ENCODE peak calls at places on chromosome 18, in six cellular contexts. One of them, this sample, is unnamed.

GRCh38 chr18:78595924-78596573 is 383.6 kb upstream of the SALL3 start:
- DNase-seq in hepatocyte: no peak
- DNase-seq in A549: no peak
- DNase-seq in PC-9: no peak
- DNase-seq in choroid plexus epithelial cell: no peak
- DNase-seq in epithelial cell of esophagus: no peak
- DNase-seq in this sample: no peak

GRCh38 chr18:69528439-69528838 is 127.8 kb downstream of the DOK6 start:
- DNase-seq in A549: no peak
- DNase-seq in hepatocyte: no peak
- DNase-seq in PC-9: no peak
- DNase-seq in epithelial cell of esophagus: peak
- DNase-seq in choroid plexus epithelial cell: peak
- DNase-seq in this sample: no peak

GRCh38 chr18:67342159-67342558 is 174.4 kb downstream of the DSEL start:
- DNase-seq in PC-9: no peak
- DNase-seq in choroid plexus epithelial cell: no peak
- DNase-seq in hepatocyte: no peak
- DNase-seq in epithelial cell of esophagus: no peak
- DNase-seq in A549: no peak
- DNase-seq in this sample: no peak

GRCh38 chr18:13246121-13246520 is 27.6 kb downstream of the LDLRAD4 start:
- DNase-seq in hepatocyte: no peak
- DNase-seq in epithelial cell of esophagus: no peak
- DNase-seq in choroid plexus epithelial cell: no peak
- DNase-seq in A549: no peak
- DNase-seq in PC-9: no peak
- DNase-seq in this sample: no peak

GRCh38 chr18:23487738-23488625 is 15.3 kb upstream of the RMC1 start:
- DNase-seq in hepatocyte: peak
- DNase-seq in epithelial cell of esophagus: peak
- DNase-seq in A549: no peak
- DNase-seq in choroid plexus epithelial cell: peak
- DNase-seq in PC-9: no peak
- DNase-seq in this sample: peak

GRCh38 chr18:74190086-74190485 is 41.8 kb downstream of the TIMM21 start:
- DNase-seq in A549: no peak
- DNase-seq in epithelial cell of esophagus: no peak
- DNase-seq in hepatocyte: no peak
- DNase-seq in PC-9: peak
- DNase-seq in choroid plexus epithelial cell: peak
- DNase-seq in this sample: no peak

GRCh38 chr18:13262839-13263691 is 44.5 kb downstream of the LDLRAD4 start:
- DNase-seq in choroid plexus epithelial cell: no peak
- DNase-seq in A549: no peak
- DNase-seq in PC-9: no peak
- DNase-seq in hepatocyte: no peak
- DNase-seq in epithelial cell of esophagus: no peak
- DNase-seq in this sample: no peak

GRCh38 chr18:6885992-6886823 is 156.7 kb downstream of the ARHGAP28 start:
- DNase-seq in choroid plexus epithelial cell: peak
- DNase-seq in epithelial cell of esophagus: peak
- DNase-seq in PC-9: no peak
- DNase-seq in hepatocyte: peak
- DNase-seq in A549: peak
- DNase-seq in this sample: no peak

GRCh38 chr18:73564073-73564472 is 583.6 kb downstream of the FBXO15 start:
- DNase-seq in PC-9: peak
- DNase-seq in choroid plexus epithelial cell: peak
- DNase-seq in epithelial cell of esophagus: peak
- DNase-seq in hepatocyte: peak
- DNase-seq in A549: peak
- DNase-seq in this sample: no peak

GRCh38 chr18:2411381-2411977 is 159.8 kb downstream of the METTL4 start:
- DNase-seq in choroid plexus epithelial cell: peak
- DNase-seq in epithelial cell of esophagus: peak
- DNase-seq in A549: peak
- DNase-seq in PC-9: peak
- DNase-seq in hepatocyte: no peak
- DNase-seq in this sample: no peak

GRCh38 chr18:61272793-61273192 is 60.4 kb upstream of the CDH20 start:
- DNase-seq in choroid plexus epithelial cell: no peak
- DNase-seq in PC-9: no peak
- DNase-seq in epithelial cell of esophagus: no peak
- DNase-seq in hepatocyte: no peak
- DNase-seq in A549: no peak
- DNase-seq in this sample: no peak

GRCh38 chr18:7608174-7608550 is 41.0 kb downstream of the PTPRM start:
- DNase-seq in hepatocyte: no peak
- DNase-seq in choroid plexus epithelial cell: peak
- DNase-seq in epithelial cell of esophagus: no peak
- DNase-seq in A549: no peak
- DNase-seq in PC-9: no peak
- DNase-seq in this sample: no peak

GRCh38 chr18:48208432-48208948 is 200.7 kb downstream of the ZBTB7C start:
- DNase-seq in A549: no peak
- DNase-seq in choroid plexus epithelial cell: no peak
- DNase-seq in hepatocyte: no peak
- DNase-seq in epithelial cell of esophagus: no peak
- DNase-seq in PC-9: no peak
- DNase-seq in this sample: no peak

GRCh38 chr18:48918156-48918555 is 32.6 kb downstream of the SMAD7 start:
- DNase-seq in PC-9: no peak
- DNase-seq in A549: no peak
- DNase-seq in choroid plexus epithelial cell: no peak
- DNase-seq in hepatocyte: no peak
- DNase-seq in epithelial cell of esophagus: no peak
- DNase-seq in this sample: peak

GRCh38 chr18:36572135-36572856 is 256.5 kb downstream of the TPGS2 start:
- DNase-seq in PC-9: no peak
- DNase-seq in epithelial cell of esophagus: peak
- DNase-seq in hepatocyte: peak
- DNase-seq in A549: peak
- DNase-seq in choroid plexus epithelial cell: peak
- DNase-seq in this sample: no peak

GRCh38 chr18:31701752-31702151 is 17.4 kb upstream of the B4GALT6 start:
- DNase-seq in choroid plexus epithelial cell: no peak
- DNase-seq in hepatocyte: no peak
- DNase-seq in PC-9: no peak
- DNase-seq in epithelial cell of esophagus: no peak
- DNase-seq in A549: no peak
- DNase-seq in this sample: no peak

GRCh38 chr18:9755603-9756002 is 47.5 kb downstream of the RAB31 start:
- DNase-seq in choroid plexus epithelial cell: no peak
- DNase-seq in epithelial cell of esophagus: no peak
- DNase-seq in PC-9: peak
- DNase-seq in A549: no peak
- DNase-seq in hepatocyte: no peak
- DNase-seq in this sample: peak

GRCh38 chr18:47983946-47984345 is 53.5 kb upstream of the SMAD2 start:
- DNase-seq in hepatocyte: no peak
- DNase-seq in A549: no peak
- DNase-seq in PC-9: no peak
- DNase-seq in epithelial cell of esophagus: no peak
- DNase-seq in choroid plexus epithelial cell: no peak
- DNase-seq in this sample: no peak

GRCh38 chr18:73793386-73793785 is 354.2 kb downstream of the FBXO15 start:
- DNase-seq in choroid plexus epithelial cell: peak
- DNase-seq in A549: no peak
- DNase-seq in hepatocyte: peak
- DNase-seq in epithelial cell of esophagus: peak
- DNase-seq in PC-9: peak
- DNase-seq in this sample: no peak

GRCh38 chr18:57970356-57971095 is 73.5 kb upstream of the NEDD4L start:
- DNase-seq in epithelial cell of esophagus: no peak
- DNase-seq in A549: peak
- DNase-seq in hepatocyte: no peak
- DNase-seq in PC-9: no peak
- DNase-seq in choroid plexus epithelial cell: no peak
- DNase-seq in this sample: no peak

GRCh38 chr18:6004683-6005082 is 109.4 kb upstream of the TMEM200C start:
- DNase-seq in A549: no peak
- DNase-seq in epithelial cell of esophagus: no peak
- DNase-seq in hepatocyte: no peak
- DNase-seq in PC-9: no peak
- DNase-seq in choroid plexus epithelial cell: no peak
- DNase-seq in this sample: no peak

GRCh38 chr18:32906506-32907214 is 133.8 kb upstream of the KLHL14 start:
- DNase-seq in hepatocyte: no peak
- DNase-seq in epithelial cell of esophagus: peak
- DNase-seq in choroid plexus epithelial cell: no peak
- DNase-seq in A549: no peak
- DNase-seq in PC-9: no peak
- DNase-seq in this sample: no peak

GRCh38 chr18:697771-698170 is 14.7 kb downstream of the ENOSF1 start:
- DNase-seq in hepatocyte: no peak
- DNase-seq in epithelial cell of esophagus: no peak
- DNase-seq in PC-9: no peak
- DNase-seq in choroid plexus epithelial cell: no peak
- DNase-seq in A549: no peak
- DNase-seq in this sample: no peak

GRCh38 chr18:13823707-13824395 is at the start of gene MC5R:
- DNase-seq in choroid plexus epithelial cell: peak
- DNase-seq in hepatocyte: peak
- DNase-seq in epithelial cell of esophagus: peak
- DNase-seq in PC-9: no peak
- DNase-seq in A549: peak
- DNase-seq in this sample: no peak

DNA sequence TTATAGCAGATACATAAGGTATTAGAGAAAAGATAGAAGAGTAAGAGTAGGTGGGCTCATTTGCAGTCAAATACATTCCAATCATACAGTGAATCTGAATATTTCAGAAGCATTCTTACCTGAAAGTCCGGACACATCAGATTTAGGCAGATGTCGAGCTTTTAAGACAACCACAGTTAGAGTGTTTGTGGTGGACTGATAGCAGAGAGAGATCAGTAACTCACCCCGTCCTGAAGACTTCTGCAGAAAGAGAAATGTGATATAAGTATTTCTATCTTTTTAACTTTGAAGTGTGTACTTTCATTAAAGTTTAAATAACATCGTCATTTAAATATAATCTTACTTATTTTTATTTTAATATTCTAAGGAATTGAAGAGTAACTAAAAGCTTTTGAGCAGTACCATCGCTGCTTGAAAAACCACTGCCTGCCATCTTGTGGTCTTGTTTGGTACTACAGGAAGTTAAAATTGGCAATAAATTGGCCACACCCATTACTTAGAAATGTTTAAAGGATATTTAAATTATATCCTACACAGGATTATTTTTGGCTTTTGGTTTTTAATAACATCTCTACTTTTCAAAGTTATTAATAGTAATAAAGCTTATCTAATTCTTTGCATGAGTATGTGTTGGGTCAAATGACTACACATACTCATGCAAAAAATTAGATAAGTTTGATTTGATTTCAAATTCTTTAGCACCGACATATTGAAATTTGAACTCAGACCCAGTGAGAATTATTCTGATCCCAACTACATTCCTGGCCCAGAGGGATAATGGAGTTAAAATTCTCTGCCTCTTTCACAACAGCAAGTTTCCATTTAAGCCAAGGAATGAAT is 5.5 kb downstream of the SYT4 start:
- DNase-seq in A549: peak
- DNase-seq in epithelial cell of esophagus: peak
- DNase-seq in hepatocyte: peak
- DNase-seq in choroid plexus epithelial cell: peak
- DNase-seq in PC-9: no peak
- DNase-seq in this sample: no peak
- TF ChIP-seq CTCF in A549: peak
- TF ChIP-seq CTCF in epithelial cell of esophagus: peak
- TF ChIP-seq CTCF in hepatocyte: peak
- TF ChIP-seq CTCF in choroid plexus epithelial cell: peak
- TF ChIP-seq CTCF in PC-9: peak
- TF ChIP-seq CTCF in this sample: peak

DNA sequence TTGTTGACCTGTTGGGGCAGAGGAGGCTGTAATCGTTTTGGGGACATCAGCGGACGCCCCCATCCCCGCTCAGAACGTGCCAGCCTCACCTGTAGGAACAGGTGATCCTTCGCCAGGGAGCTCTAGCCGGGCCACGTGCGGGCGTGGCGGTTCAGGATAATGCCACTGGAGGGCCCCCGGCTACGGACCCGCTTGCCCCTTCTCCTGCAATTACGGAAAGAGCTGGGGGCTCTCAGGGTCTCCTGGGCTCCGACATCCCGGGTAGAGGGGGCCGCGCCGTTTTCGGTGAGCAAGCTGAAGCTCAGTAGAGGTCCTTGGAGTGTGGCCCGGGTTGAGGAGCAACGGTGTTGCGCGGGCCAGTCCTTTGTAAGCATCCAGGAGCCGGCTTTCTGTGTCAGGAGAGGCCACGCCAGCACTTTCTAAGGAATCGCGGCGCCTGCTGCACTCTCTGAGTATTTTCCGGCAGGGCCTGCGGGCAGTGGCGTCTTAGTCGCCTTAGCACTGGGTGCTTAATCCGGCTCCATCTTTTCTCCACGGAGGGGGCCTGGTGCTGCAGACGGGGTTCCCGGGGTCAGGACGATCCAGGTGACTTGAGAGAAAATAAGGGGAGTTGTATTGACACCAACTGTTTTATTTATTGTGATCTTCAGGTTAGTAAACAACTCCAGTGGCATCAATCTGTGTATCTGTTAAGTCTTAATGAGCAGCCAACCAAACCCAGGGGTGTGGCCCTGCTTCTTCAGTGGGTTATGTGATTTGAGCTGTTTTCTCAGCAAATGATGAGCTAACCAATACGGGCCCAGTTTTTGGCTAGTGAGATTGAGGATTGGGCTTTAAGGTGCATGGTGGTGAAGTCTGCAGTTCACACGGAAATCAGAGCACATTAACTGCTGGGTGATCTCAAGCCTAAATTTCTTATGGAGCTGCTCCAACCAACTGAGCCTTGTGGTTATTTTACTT is 1.9 kb downstream of the MTCL1 start:
- DNase-seq in A549: peak
- DNase-seq in choroid plexus epithelial cell: peak
- DNase-seq in PC-9: peak
- DNase-seq in hepatocyte: peak
- DNase-seq in epithelial cell of esophagus: peak
- DNase-seq in this sample: no peak
- TF ChIP-seq CTCF in A549: no peak
- TF ChIP-seq CTCF in choroid plexus epithelial cell: peak
- TF ChIP-seq CTCF in PC-9: peak
- TF ChIP-seq CTCF in hepatocyte: peak
- TF ChIP-seq CTCF in epithelial cell of esophagus: peak
- TF ChIP-seq CTCF in this sample: peak

DNA sequence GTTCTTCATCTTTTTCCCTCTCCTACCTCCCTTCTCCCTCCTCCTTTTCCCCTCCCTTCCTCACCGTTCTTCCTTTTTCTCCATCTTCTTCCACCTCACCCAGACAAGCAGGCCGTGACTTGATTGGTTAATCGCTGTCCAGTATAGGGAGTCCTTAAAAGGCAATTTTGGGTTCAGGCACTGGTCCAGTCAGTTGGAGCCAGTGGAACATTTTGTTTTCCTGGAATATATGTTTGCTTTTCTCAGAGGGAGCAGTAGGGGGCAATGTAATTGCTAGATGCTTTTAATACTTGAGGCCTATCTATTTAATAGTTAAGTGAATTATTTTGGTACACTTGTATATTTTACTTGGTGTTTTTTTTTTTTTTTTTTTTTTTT is 15.0 kb downstream of the ELAC1 start:
- DNase-seq in hepatocyte: no peak
- DNase-seq in PC-9: no peak
- DNase-seq in choroid plexus epithelial cell: peak
- DNase-seq in epithelial cell of esophagus: no peak
- DNase-seq in A549: no peak
- DNase-seq in this sample: no peak
- TF ChIP-seq CTCF in hepatocyte: no peak
- TF ChIP-seq CTCF in PC-9: no peak
- TF ChIP-seq CTCF in choroid plexus epithelial cell: peak
- TF ChIP-seq CTCF in epithelial cell of esophagus: no peak
- TF ChIP-seq CTCF in A549: no peak
- TF ChIP-seq CTCF in this sample: no peak

GRCh38 chr18:22363867-22364463 is 53.8 kb downstream of the CTAGE1 start:
- DNase-seq in A549: no peak
- DNase-seq in hepatocyte: no peak
- DNase-seq in PC-9: no peak
- DNase-seq in epithelial cell of esophagus: peak
- DNase-seq in choroid plexus epithelial cell: peak
- DNase-seq in this sample: no peak
- TF ChIP-seq CTCF in A549: no peak
- TF ChIP-seq CTCF in hepatocyte: peak
- TF ChIP-seq CTCF in PC-9: no peak
- TF ChIP-seq CTCF in epithelial cell of esophagus: peak
- TF ChIP-seq CTCF in choroid plexus epithelial cell: peak
- TF ChIP-seq CTCF in this sample: no peak